ENCODE peak calls at places on chromosome 7, in four cellular contexts. N is stimulated activated CD8-positive, alpha-beta memory T cell treated with anti-CD3 and anti-CD28 coated beads, Interleukin-7, amount 100 ng/mL, for 1 hour; J is effector CD4-positive, alpha-beta T cell; X is HuH-7. C is an unnamed sample.

GRCh38 chr7:469591-469961 is 50.1 kb downstream of the PDGFA start:
- DNase-seq in N (no peak), X (no peak), J (no peak), C (no peak)

GRCh38 chr7:143485500-143485899 is 7.8 kb downstream of the TAS2R41 start:
- DNase-seq in J (no peak), X (no peak), N (no peak), C (no peak)

GRCh38 chr7:106982415-106982814 is 62.1 kb upstream of the PRKAR2B start:
- DNase-seq in X (no peak), J (no peak), N (no peak), C (no peak)

GRCh38 chr7:40899151-40899550 is 764.3 kb downstream of the SUGCT start:
- DNase-seq in N (no peak), X (no peak), J (no peak), C (no peak)

GRCh38 chr7:78620931-78621330 is 822.4 kb downstream of the PHTF2 start:
- DNase-seq in X (no peak), J (no peak), N (no peak), C (peak; percentile 47)

GRCh38 chr7:150944066-150945042 is 33.8 kb downstream of the KCNH2 start:
- DNase-seq in X (no peak), N (no peak), J (no peak), C (no peak)

GRCh38 chr7:86407291-86407690 is 236.4 kb upstream of the GRM3 start:
- DNase-seq in X (no peak), J (no peak), N (no peak), C (no peak)

GRCh38 chr7:26115628-26116027 is 36.4 kb upstream of the NFE2L3 start:
- DNase-seq in N (no peak), X (no peak), J (no peak), C (no peak)

GRCh38 chr7:98049034-98049433 is 57.6 kb upstream of the LMTK2 start:
- DNase-seq in X (no peak), J (no peak), N (no peak), C (no peak)